ENCODE peak calls at places on chromosomes 7 and 10, in seven cellular contexts. N is tibial artery; R is effector memory CD4-positive, alpha-beta T cell; F is MG63; X is H1; O is DND-41; I is hepatocyte. K is an unnamed sample. For H3K27me3, the result is how much of the 10 kb centered on the place peaks cover.

GRCh38 chr10:101258179-101258885 is 29.1 kb upstream of the LBX1 start:
- DNase-seq in F (peak), X (no peak), R (no peak), N (no peak), I (no peak), O (no peak), K (no peak)

GRCh38 chr10:80204801-80205477 is 398 bp downstream of the ANXA11 start:
- DNase-seq in N (no peak), F (peak), R (peak), O (peak), I (peak), X (no peak), K (no peak)

GRCh38 chr10:48608279-48608681 is 3.4 kb upstream of the ARHGAP22 start:
- DNase-seq in R (no peak), N (peak), F (peak), I (peak), O (peak), X (peak), K (peak)

GRCh38 chr10:116669832-116670644 is 49.3 kb downstream of the PNLIPRP2 start:
- DNase-seq in I (peak), F (no peak), R (no peak), O (no peak), X (peak), N (no peak), K (no peak)

GRCh38 chr7:156155988-156156733 is 343.9 kb upstream of the SHH start:
- DNase-seq in N (no peak), I (no peak), F (no peak), X (no peak), O (no peak), R (no peak), K (no peak)

GRCh38 chr7:130721486-130722277 is 12.3 kb downstream of the KLF14 start:
- DNase-seq in F (peak), N (peak), I (peak), O (peak), R (no peak), X (peak), K (no peak)

GRCh38 chr7:79420464-79420863 is 33.0 kb downstream of the MAGI2 start:
- DNase-seq in X (no peak), O (no peak), R (no peak), N (no peak), I (peak), F (peak), K (no peak)

GRCh38 chr10:29486466-29486865 is 148.3 kb downstream of the SVIL start:
- DNase-seq in R (no peak), X (no peak), I (no peak), O (no peak), N (no peak), F (no peak), K (no peak)

GRCh38 chr7:108007762-108008161 is 4.8 kb upstream of the LAMB1 start:
- DNase-seq in X (no peak), I (no peak), F (no peak), N (no peak), O (no peak), R (no peak), K (no peak)

GRCh38 chr7:137539111-137539715 is 195.7 kb upstream of the PTN start:
- DNase-seq in R (no peak), X (no peak), O (no peak), F (no peak), N (no peak), I (no peak), K (no peak)

GRCh38 chr10:13840036-13840435 is 253.3 kb downstream of the PRPF18 start:
- DNase-seq in O (no peak), F (no peak), I (no peak), R (no peak), X (no peak), N (no peak), K (no peak)

GRCh38 chr10:97401455-97401919 is 347 bp upstream of the RRP12 start:
- DNase-seq in I (no peak), N (no peak), F (no peak), X (no peak), O (no peak), R (no peak), K (no peak)

GRCh38 chr7:70923086-70923845 is 208.7 kb upstream of the GALNT17 start:
- DNase-seq in I (peak), R (no peak), X (no peak), F (peak), O (peak), N (no peak), K (no peak)

GRCh38 chr10:93993782-93994668 is at the start of gene PLCE1:
- DNase-seq in F (peak), R (no peak), X (peak), I (peak), N (peak), O (no peak), K (no peak)

GRCh38 chr7:87216701-87217508 is 2.6 kb downstream of the TMEM243 start:
- DNase-seq in X (no peak), F (no peak), O (no peak), R (no peak), I (no peak), N (no peak), K (peak)

GRCh38 chr7:121544726-121545125 is 148.6 kb upstream of the FAM3C start:
- DNase-seq in I (peak), N (no peak), X (no peak), O (no peak), F (peak), R (no peak), K (no peak)

GRCh38 chr7:152925412-152926147 is 166.0 kb downstream of the ACTR3B start:
- DNase-seq in R (no peak), F (no peak), I (peak), N (no peak), O (no peak), X (peak), K (no peak)

GRCh38 chr7:101635484-101635883 is 6.4 kb upstream of the MYL10 start:
- DNase-seq in R (no peak), X (no peak), I (no peak), F (peak), N (no peak), O (no peak), K (no peak)

GRCh38 chr7:96775046-96775445 is 65.4 kb upstream of the SEM1 start:
- DNase-seq in F (no peak), I (no peak), O (no peak), X (no peak), R (no peak), N (no peak), K (no peak)

GRCh38 chr7:80528689-80529088 is 16.8 kb upstream of the GNAT3 start:
- DNase-seq in I (no peak), F (no peak), R (no peak), O (no peak), N (no peak), X (no peak), K (no peak)

GRCh38 chr10:95742529-95742884 is 13.5 kb upstream of the ENTPD1 start:
- DNase-seq in F (no peak), R (no peak), I (peak), O (no peak), X (no peak), N (no peak), K (no peak)

GRCh38 chr10:97508342-97508741 is 9.6 kb downstream of the UBTD1 start:
- DNase-seq in R (no peak), X (no peak), O (no peak), F (peak), I (no peak), N (no peak), K (no peak)

GRCh38 chr7:73809454-73810090 is 21.2 kb upstream of the CLDN4 start:
- DNase-seq in O (no peak), R (no peak), F (no peak), I (peak), N (peak), X (no peak), K (no peak)

GRCh38 chr7:113824117-113824823 is 94.5 kb downstream of the PPP1R3A start:
- DNase-seq in F (no peak), N (no peak), I (no peak), X (no peak), R (no peak), O (no peak), K (no peak)

GRCh38 chr7:157611341-157611740 is 274.5 kb downstream of the DNAJB6 start:
- DNase-seq in X (no peak), O (no peak), R (no peak), I (no peak), N (peak), F (no peak), K (no peak)

GRCh38 chr10:97481071-97481470 is 17.2 kb downstream of the MMS19 start:
- DNase-seq in I (no peak), X (no peak), F (no peak), R (no peak), N (no peak), O (no peak), K (no peak)

DNA sequence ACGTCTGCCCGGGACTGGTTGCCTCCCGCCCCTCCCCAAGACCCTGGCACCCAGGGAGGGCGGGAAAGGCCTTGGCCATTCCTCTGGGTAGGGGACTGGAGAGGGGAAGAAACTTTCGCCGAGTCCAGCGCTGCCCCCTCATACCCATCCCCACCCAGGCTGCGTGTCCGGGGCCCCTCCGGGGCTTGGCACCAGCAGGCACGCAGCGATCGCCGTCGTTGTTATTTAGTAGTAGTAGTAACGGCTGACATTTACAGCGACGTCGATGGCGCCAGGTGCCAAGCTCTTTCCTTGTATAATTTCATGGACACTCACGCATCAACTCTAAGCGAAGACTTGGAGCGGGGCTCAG is 3.3 kb upstream of the PDGFA start:
- DNase-seq in X (no peak), F (no peak), R (no peak), I (no peak), O (no peak), N (no peak), K (no peak)
- H3K27me3 ChIP-seq in X (under half), F (under half), R (under half), I (under half), O (under half), N (under half), K (under half)

DNA sequence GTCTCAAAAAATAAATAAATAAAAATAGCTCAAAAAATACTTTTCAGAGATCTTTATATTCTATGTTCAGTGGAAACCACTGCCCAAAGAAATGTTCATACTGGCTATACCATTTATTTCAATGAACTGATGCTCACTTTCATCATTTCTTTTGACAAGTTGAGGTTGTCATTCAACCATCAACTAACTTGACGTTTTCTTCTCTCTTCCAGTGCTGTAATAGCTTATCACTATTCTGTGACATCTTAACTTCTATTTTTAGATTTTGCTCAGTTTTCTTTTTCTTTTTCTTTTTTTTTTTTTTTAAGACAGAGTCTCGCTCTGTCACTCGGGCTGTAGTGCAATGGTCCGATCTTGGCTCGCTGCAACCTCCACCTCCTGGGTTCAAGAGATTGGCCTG is 8.7 kb upstream of the CTAGE4 start:
- DNase-seq in O (no peak), F (no peak), X (no peak), R (no peak), N (no peak), I (no peak), K (no peak)
- H3K27me3 ChIP-seq in O (under half), F (under half), X (under half), R (under half), N (under half), I (under half), K (under half)

DNA sequence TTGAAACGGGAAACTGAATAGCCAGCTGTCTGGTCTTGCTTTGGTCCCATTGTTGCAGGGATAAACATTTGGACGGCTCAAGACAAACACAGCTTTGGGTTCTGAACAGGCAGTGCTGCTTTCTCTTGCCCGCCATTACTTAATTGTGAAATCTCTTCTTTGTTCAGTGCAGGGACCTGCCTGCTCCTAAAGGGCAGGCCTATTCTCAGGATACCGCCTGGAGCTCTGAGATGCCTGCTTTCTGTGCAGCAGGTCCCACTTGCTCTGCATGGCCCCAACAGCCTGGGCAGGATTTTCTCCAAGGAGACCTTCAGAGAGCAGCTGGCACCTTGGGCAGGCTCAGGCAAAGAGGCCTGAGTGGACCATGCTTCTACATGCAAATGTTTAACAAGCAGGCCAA is 237.6 kb downstream of the KCNMA1 start:
- DNase-seq in R (no peak), X (no peak), I (no peak), O (no peak), F (no peak), N (no peak), K (no peak)
- H3K27me3 ChIP-seq in R (under half), X (under half), I (under half), O (under half), F (under half), N (under half), K (under half)

DNA sequence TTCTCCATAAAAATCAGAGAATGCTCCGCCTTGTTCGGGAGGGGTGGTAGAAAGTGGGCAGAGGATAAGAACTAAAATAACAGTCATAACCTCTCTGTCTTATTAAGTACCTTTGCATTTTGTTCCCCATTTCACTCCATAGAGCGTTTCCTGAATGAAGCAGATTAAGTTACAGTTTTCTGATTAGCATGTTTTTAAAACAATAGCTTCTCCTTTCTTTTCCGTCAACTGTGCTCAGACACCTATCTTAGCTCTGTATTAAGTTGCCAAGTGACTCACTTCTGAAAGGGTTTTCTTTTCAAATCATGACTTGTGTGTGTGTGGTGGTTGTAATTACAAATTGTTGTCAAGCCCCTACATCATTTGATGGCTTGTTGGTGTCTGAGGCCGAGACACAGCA is 1.4 kb downstream of the HABP2 start:
- DNase-seq in I (no peak), O (no peak), N (no peak), F (no peak), R (no peak), X (no peak), K (no peak)
- H3K27me3 ChIP-seq in I (under half), O (under half), N (under half), F (under half), R (under half), X (half or more), K (under half)

GRCh38 chr10:133338080-133339071 is 1.7 kb upstream of the CALY start:
- DNase-seq in I (no peak), F (no peak), N (no peak), O (no peak), X (no peak), R (no peak), K (no peak)

GRCh38 chr10:133337079-133337725 is 506 bp upstream of the CALY start:
- DNase-seq in R (no peak), F (no peak), O (no peak), X (no peak), I (no peak), N (no peak), K (no peak)

GRCh38 chr10:133336131-133337078 is at the start of gene CALY:
- DNase-seq in N (no peak), O (peak), F (peak), I (no peak), R (peak), X (peak), K (peak)

GRCh38 chr10:133342942-133343341 is 4.2 kb upstream of the PRAP1 start:
- DNase-seq in R (no peak), N (no peak), I (no peak), X (no peak), O (no peak), F (no peak), K (no peak)

GRCh38 chr10:133339708-133340380 is 3.1 kb upstream of the CALY start:
- DNase-seq in R (no peak), O (no peak), N (no peak), F (no peak), X (no peak), I (no peak), K (no peak)
- H3K27me3 ChIP-seq in R (under half), O (under half), N (half or more), F (under half), X (under half), I (under half), K (under half)